ENCODE peak calls at places on chromosomes 2 and 18, in ten cellular contexts. P, K, Z, U, H, O, L, F, G and Q are unnamed samples. For H3K36me3 and H3K27me3, the result is how much of the 10 kb centered on the place peaks cover.

GRCh38 chr18:53971331-53971730 is 253.1 kb downstream of the MBD2 start:
- DNase-seq in P (no peak), K (no peak), Z (peak), U (no peak), H (no peak), O (no peak), L (no peak), F (no peak), G (peak), Q (no peak)

GRCh38 chr2:120451334-120451733 is 105.4 kb downstream of the INHBB start:
- DNase-seq in P (no peak), K (no peak), Z (no peak), U (no peak), H (no peak), O (peak), L (no peak), F (no peak), G (no peak), Q (no peak)

GRCh38 chr2:182558564-182558963 is 131.7 kb upstream of the PDE1A start:
- DNase-seq in P (no peak), K (no peak), Z (no peak), U (no peak), H (no peak), O (no peak), L (no peak), F (no peak), G (no peak), Q (no peak)

GRCh38 chr2:20661028-20661980 is 5.6 kb upstream of the GDF7 start:
- DNase-seq in P (peak), K (peak), Z (peak), U (peak), H (peak), O (peak), L (peak), F (peak), G (peak), Q (peak)

GRCh38 chr18:74604774-74605173 is 7.1 kb downstream of the ZNF407 start:
- DNase-seq in P (no peak), K (no peak), Z (no peak), U (no peak), H (peak), O (no peak), L (no peak), F (no peak), G (peak), Q (no peak)

GRCh38 chr2:65628156-65628555 is 195.8 kb upstream of the SPRED2 start:
- DNase-seq in P (no peak), K (no peak), Z (no peak), U (no peak), H (no peak), O (no peak), L (no peak), F (no peak), G (no peak), Q (no peak)

GRCh38 chr18:30093376-30093775 is 949.2 kb downstream of the DSC3 start:
- DNase-seq in P (no peak), K (no peak), Z (no peak), U (no peak), H (peak), O (no peak), L (no peak), F (no peak), G (peak), Q (no peak)

GRCh38 chr2:29253495-29253894 is 138.3 kb downstream of the CLIP4 start:
- DNase-seq in P (no peak), K (no peak), Z (no peak), U (peak), H (no peak), O (no peak), L (peak), F (no peak), G (no peak), Q (no peak)

GRCh38 chr2:8595428-8595805 is 86.4 kb upstream of the ID2 start:
- DNase-seq in P (no peak), K (no peak), Z (no peak), U (no peak), H (no peak), O (peak), L (no peak), F (no peak), G (no peak), Q (no peak)

GRCh38 chr2:101306410-101306809 is 2.1 kb downstream of the RNF149 start:
- DNase-seq in P (no peak), K (no peak), Z (no peak), U (no peak), H (no peak), O (no peak), L (peak), F (no peak), G (no peak), Q (peak)

GRCh38 chr2:28240937-28241336 is 151.7 kb upstream of the FOSL2 start:
- DNase-seq in P (no peak), K (no peak), Z (no peak), U (no peak), H (no peak), O (no peak), L (no peak), F (no peak), G (no peak), Q (no peak)

GRCh38 chr2:134737671-134738070 is 18.9 kb upstream of the TMEM163 start:
- DNase-seq in P (no peak), K (no peak), Z (no peak), U (peak), H (no peak), O (no peak), L (no peak), F (peak), G (no peak), Q (no peak)

GRCh38 chr2:77479895-77480294 is 42.3 kb downstream of the LRRTM4 start:
- DNase-seq in P (no peak), K (no peak), Z (no peak), U (no peak), H (no peak), O (no peak), L (no peak), F (no peak), G (peak), Q (no peak)

GRCh38 chr2:149152597-149152996 is 114.1 kb downstream of the LYPD6B start:
- DNase-seq in P (no peak), K (no peak), Z (no peak), U (no peak), H (no peak), O (no peak), L (no peak), F (no peak), G (no peak), Q (peak)

GRCh38 chr18:69759046-69759445 is 188.6 kb downstream of the CD226 start:
- DNase-seq in P (no peak), K (no peak), Z (no peak), U (no peak), H (peak), O (no peak), L (no peak), F (no peak), G (peak), Q (no peak)

GRCh38 chr2:171260471-171261424 is 100.1 kb upstream of the TLK1 start:
- DNase-seq in P (no peak), K (no peak), Z (no peak), U (no peak), H (no peak), O (no peak), L (no peak), F (no peak), G (no peak), Q (no peak)

GRCh38 chr2:138267161-138267901 is 234.2 kb upstream of the SPOPL start:
- DNase-seq in P (no peak), K (no peak), Z (peak), U (no peak), H (peak), O (no peak), L (no peak), F (no peak), G (peak), Q (no peak)

GRCh38 chr2:45595724-45596435 is 15.2 kb downstream of the SRBD1 start:
- DNase-seq in P (no peak), K (peak), Z (peak), U (no peak), H (peak), O (no peak), L (peak), F (no peak), G (peak), Q (peak)

GRCh38 chr2:24928036-24928435 is 8.0 kb upstream of the ADCY3 start:
- DNase-seq in P (no peak), K (no peak), Z (no peak), U (peak), H (no peak), O (no peak), L (no peak), F (no peak), G (no peak), Q (no peak)

GRCh38 chr2:236568922-236569592 is 568 bp upstream of the ACKR3 start:
- DNase-seq in P (no peak), K (no peak), Z (no peak), U (no peak), H (no peak), O (no peak), L (no peak), F (no peak), G (no peak), Q (no peak)
- H3K4me3 ChIP-seq in P (no peak), K (peak), Z (no peak), U (peak), H (no peak), O (peak), L (no peak), F (no peak), G (no peak), Q (no peak)

GRCh38 chr2:86213699-86214502 is 14.6 kb downstream of the MRPL35 start:
- DNase-seq in P (no peak), K (peak), Z (no peak), U (peak), H (peak), O (no peak), L (peak), F (no peak), G (no peak), Q (no peak)

GRCh38 chr2:86213056-86213455 is 13.8 kb downstream of the MRPL35 start:
- DNase-seq in P (no peak), K (no peak), Z (no peak), U (no peak), H (no peak), O (no peak), L (no peak), F (no peak), G (no peak), Q (no peak)

GRCh38 chr2:86214503-86214832 is 15.2 kb downstream of the MRPL35 start:
- DNase-seq in P (no peak), K (no peak), Z (no peak), U (no peak), H (no peak), O (no peak), L (no peak), F (no peak), G (no peak), Q (no peak)

GRCh38 chr2:86211796-86212188 is 12.5 kb downstream of the MRPL35 start:
- DNase-seq in P (no peak), K (no peak), Z (no peak), U (no peak), H (no peak), O (no peak), L (no peak), F (no peak), G (no peak), Q (no peak)

DNA sequence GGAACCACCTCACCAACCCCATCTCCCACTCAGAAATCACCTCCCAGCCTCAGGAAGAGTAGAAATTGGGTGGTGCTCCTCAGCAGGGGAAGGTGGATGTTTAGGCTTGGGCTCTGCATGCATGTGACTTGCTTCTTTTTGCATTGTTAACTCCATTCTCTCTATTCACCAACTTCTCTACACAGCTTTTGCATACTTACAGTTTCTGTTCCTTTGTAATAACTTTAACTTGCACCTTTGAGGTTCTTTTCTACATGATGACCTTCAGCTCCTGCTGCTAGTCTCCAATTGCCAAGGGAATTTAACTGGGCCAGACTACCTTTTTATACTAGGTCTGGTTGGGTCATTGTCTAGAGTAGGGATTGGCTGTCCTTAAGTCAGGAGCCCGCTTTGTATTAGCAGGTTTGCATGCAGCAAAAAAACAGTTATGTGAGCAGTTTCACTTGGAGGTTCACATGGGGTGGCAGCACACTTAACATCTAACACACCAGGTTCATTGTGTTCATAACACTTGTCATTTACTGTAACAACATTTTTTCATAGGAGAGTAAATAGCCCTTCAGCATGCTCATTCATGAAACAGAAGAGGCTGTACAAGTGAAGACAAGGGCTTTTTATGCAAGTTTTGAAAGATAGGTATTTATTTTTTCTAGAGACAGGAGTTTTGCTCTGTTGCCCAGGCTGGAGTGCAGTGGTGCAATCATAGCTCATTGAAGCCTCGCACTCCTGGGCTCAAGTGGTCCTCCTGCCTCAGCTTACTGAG is 12.0 kb downstream of the MRPL35 start:
- DNase-seq in P (no peak), K (no peak), Z (no peak), U (no peak), H (no peak), O (peak), L (no peak), F (peak), G (no peak), Q (no peak)
- H3K36me3 ChIP-seq in P (under half), K (under half), Z (under half), U (under half), H (under half), O (half or more), L (under half), F (half or more), G (under half), Q (half or more)

GRCh38 chr2:126880825-126881224 is 17.9 kb upstream of the TEX51 start:
- DNase-seq in P (no peak), K (no peak), Z (no peak), U (no peak), H (no peak), O (no peak), L (no peak), F (no peak), G (no peak), Q (no peak)
- H3K27me3 ChIP-seq in P (under half), K (under half), Z (under half), U (under half), H (under half), O (under half), L (under half), F (under half), G (under half), Q (under half)

GRCh38 chr2:152099655-152100050 is 809 bp upstream of the CACNB4 start:
- DNase-seq in P (no peak), K (no peak), Z (no peak), U (no peak), H (no peak), O (no peak), L (no peak), F (no peak), G (no peak), Q (no peak)

GRCh38 chr2:152094014-152094413 is 4.8 kb downstream of the CACNB4 start:
- DNase-seq in P (no peak), K (no peak), Z (no peak), U (no peak), H (no peak), O (no peak), L (no peak), F (no peak), G (no peak), Q (no peak)

GRCh38 chr2:152098798-152099654 is at the start of gene CACNB4:
- DNase-seq in P (no peak), K (peak), Z (no peak), U (no peak), H (no peak), O (peak), L (peak), F (no peak), G (no peak), Q (peak)

GRCh38 chr2:152098033-152098797 is 629 bp downstream of the CACNB4 start:
- DNase-seq in P (no peak), K (peak), Z (peak), U (no peak), H (no peak), O (peak), L (peak), F (no peak), G (no peak), Q (peak)

GRCh38 chr2:152097291-152098032 is 1.4 kb downstream of the CACNB4 start:
- DNase-seq in P (no peak), K (no peak), Z (peak), U (no peak), H (peak), O (no peak), L (peak), F (no peak), G (no peak), Q (peak)
- H3K4me3 ChIP-seq in P (no peak), K (peak), Z (peak), U (peak), H (peak), O (peak), L (peak), F (no peak), G (peak), Q (peak)

DNA sequence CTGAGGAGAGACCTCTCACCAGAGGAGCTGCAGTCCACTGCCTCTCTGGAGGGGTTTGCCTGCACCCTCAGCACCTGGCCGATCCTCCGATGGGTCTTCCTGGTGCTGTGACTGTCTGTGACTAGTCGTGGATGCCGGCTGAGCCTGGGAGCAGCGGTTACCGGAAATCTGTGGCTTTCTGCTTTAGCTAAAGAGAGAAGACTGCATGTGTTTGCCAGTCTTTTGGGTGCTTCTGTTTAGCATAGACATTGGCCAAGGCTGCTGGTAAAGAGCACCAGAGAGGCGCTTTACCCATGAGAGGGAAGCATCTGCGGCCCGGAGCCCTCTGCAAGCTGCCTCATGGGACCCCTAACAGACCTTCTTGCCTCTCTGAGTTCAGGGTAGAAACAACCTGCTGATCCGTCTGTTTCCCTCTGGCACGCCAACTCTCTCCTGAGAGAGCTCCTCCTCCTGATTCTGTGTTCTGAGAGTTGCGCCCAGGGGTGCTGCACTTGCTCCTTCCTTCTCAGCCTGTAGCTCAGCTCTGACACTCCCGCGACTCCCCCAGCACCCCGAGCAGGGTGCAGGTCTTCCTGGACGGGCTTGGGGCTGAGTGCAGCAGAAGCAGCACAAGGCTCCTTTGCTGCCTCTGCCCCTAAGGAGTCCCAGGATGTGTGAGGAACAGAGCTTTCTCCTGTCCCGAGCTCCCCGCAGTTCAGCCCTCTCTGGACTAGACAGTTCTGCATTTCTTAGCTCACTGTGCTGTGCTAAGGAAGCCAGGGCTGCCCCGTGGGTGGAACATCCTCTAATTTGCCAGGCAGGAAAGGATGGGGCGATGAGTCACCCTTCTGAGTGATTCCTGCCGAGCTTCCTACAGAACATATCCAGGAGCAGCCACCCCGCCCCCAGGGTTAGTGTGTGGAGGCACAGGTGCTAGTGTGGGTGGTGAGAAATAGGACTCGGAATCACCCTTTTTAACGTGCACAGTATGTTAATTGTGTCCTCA is 203.2 kb downstream of the SH3RF3 start:
- DNase-seq in P (peak), K (peak), Z (peak), U (peak), H (peak), O (peak), L (peak), F (peak), G (peak), Q (no peak)
- H3K36me3 ChIP-seq in P (under half), K (under half), Z (under half), U (under half), H (under half), O (under half), L (under half), F (under half), G (under half), Q (under half)

GRCh38 chr2:218878941-218879761 is 1.5 kb upstream of the WNT10A start:
- DNase-seq in P (peak), K (no peak), Z (no peak), U (no peak), H (no peak), O (peak), L (no peak), F (no peak), G (no peak), Q (no peak)

GRCh38 chr2:218878486-218878885 is 2.2 kb upstream of the WNT10A start:
- DNase-seq in P (peak), K (no peak), Z (no peak), U (no peak), H (no peak), O (no peak), L (no peak), F (no peak), G (no peak), Q (no peak)

GRCh38 chr2:218881744-218882462 is 1.3 kb downstream of the WNT10A start:
- DNase-seq in P (peak), K (no peak), Z (no peak), U (no peak), H (no peak), O (no peak), L (no peak), F (no peak), G (no peak), Q (no peak)

GRCh38 chr2:218880749-218881594 is at the start of gene WNT10A:
- DNase-seq in P (peak), K (no peak), Z (no peak), U (no peak), H (no peak), O (no peak), L (no peak), F (no peak), G (no peak), Q (no peak)

GRCh38 chr2:218879881-218880748 is 537 bp upstream of the WNT10A start:
- DNase-seq in P (peak), K (peak), Z (no peak), U (peak), H (no peak), O (peak), L (peak), F (peak), G (no peak), Q (no peak)
- H3K27me3 ChIP-seq in P (under half), K (half or more), Z (under half), U (under half), H (half or more), O (half or more), L (under half), F (under half), G (half or more), Q (under half)

GRCh38 chr2:89834306-89834705 is 1142.8 kb downstream of the RPIA start:
- DNase-seq in P (no peak), K (no peak), Z (no peak), U (no peak), H (no peak), O (no peak), L (no peak), F (no peak), G (no peak), Q (no peak)
- H3K4me3 ChIP-seq in P (no peak), K (no peak), Z (no peak), U (no peak), H (no peak), O (no peak), L (no peak), F (no peak), G (no peak), Q (no peak)

DNA sequence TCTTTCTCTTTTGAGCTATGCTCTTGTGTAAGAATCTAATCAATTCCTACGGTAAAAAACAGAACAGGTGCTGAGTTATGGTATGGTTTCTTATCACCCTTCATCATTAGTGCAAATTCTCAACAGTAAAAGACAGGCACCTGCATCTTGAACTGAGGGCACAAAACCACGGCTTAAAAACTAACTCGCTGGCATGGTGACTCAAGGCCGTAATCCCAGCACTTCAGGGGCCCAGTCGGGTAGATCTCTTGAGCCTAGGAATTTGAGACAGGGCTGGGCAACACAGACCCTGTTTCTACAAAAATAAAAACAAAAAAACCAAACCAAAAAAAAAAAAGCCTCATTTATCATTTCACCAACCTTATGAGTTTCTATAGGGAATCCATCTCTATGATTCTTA is 33.3 kb downstream of the THAP4 start:
- DNase-seq in P (no peak), K (no peak), Z (no peak), U (no peak), H (no peak), O (no peak), L (no peak), F (no peak), G (no peak), Q (no peak)
- H3K36me3 ChIP-seq in P (under half), K (under half), Z (under half), U (under half), H (under half), O (half or more), L (under half), F (under half), G (under half), Q (half or more)